ENCODE peak calls at places on chromosomes 5 and 9, in five cellular contexts. U is iPS-NIHi11, P is esophagus squamous epithelium, K is memory B cell, W is lower leg skin. S is an unnamed sample.
A peak's percentile ranks its signal among the peaks of the same experiment; 100 is the strongest.

GRCh38 chr9:96022445-96023031 is 147.0 kb downstream of the ERCC6L2 start:
- DNase-seq in P (no peak), U (peak; percentile 58), K (no peak), W (no peak), S (no peak)

GRCh38 chr5:169893586-169893985 is 86.7 kb downstream of the INSYN2B start:
- DNase-seq in K (no peak), P (no peak), W (no peak), U (no peak), S (no peak)

GRCh38 chr5:39013938-39014337 is 60.3 kb downstream of the RICTOR start:
- DNase-seq in W (no peak), U (no peak), K (no peak), P (no peak), S (no peak)

GRCh38 chr5:40958811-40959210 is 49.5 kb downstream of the C7 start:
- DNase-seq in U (no peak), W (no peak), K (no peak), P (no peak), S (no peak)

GRCh38 chr9:126695186-126696090 is 81.7 kb downstream of the LMX1B start:
- DNase-seq in P (no peak), U (no peak), K (no peak), W (no peak), S (no peak)

GRCh38 chr9:108761530-108762347 is 94.0 kb downstream of the ACTL7B start:
- DNase-seq in W (peak; percentile 69), U (peak; percentile 76), P (no peak), K (peak; percentile 25), S (peak; percentile 30)

GRCh38 chr9:98774746-98775145 is 21.6 kb downstream of the ANKS6 start:
- DNase-seq in U (peak; percentile 88), W (no peak), P (no peak), K (no peak), S (no peak)

GRCh38 chr5:56608216-56608925 is 207.0 kb upstream of the MAP3K1 start:
- DNase-seq in U (no peak), K (no peak), P (no peak), W (no peak), S (no peak)

GRCh38 chr9:37197158-37198033 is 77.0 kb downstream of the ZCCHC7 start:
- DNase-seq in W (no peak), U (peak; percentile 25), K (peak; percentile 29), P (no peak), S (peak; percentile 61)

GRCh38 chr9:112809351-112809848 is 58.8 kb downstream of the SNX30 start:
- DNase-seq in P (no peak), W (no peak), K (peak; percentile 40), U (no peak), S (no peak)

GRCh38 chr5:151622367-151623097 is 31.4 kb upstream of the FAT2 start:
- DNase-seq in U (no peak), K (no peak), P (no peak), W (peak; percentile 71), S (peak; percentile 8)

GRCh38 chr9:79431019-79431679 is 140.6 kb upstream of the TLE4 start:
- DNase-seq in U (no peak), W (no peak), K (no peak), P (no peak), S (no peak)

S was measured in DND-41.